ENCODE peak calls at places on chromosomes 16 and 17, in ten cellular contexts. R is lower leg skin, U is coronary artery, V is uterus, W is ovary, Z is spleen, P is transverse colon, T is MM.1S, M is colonic mucosa, L is AG04449. Q is an unnamed sample.

GRCh38 chr17:45719335-45720071 is 64.6 kb upstream of the CRHR1 start:
- DNase-seq in P (no peak), U (no peak), W (no peak), Z (no peak), R (peak; percentile 81), V (no peak), T (no peak), L (peak; percentile 50), M (no peak), Q (no peak)

GRCh38 chr17:13736915-13737314 is 135.2 kb upstream of the HS3ST3A1 start:
- DNase-seq in M (no peak), V (no peak), P (no peak), W (no peak), Z (no peak), U (no peak), L (peak; percentile 76), T (no peak), R (no peak), Q (no peak)

GRCh38 chr17:71494456-71494855 is 626.4 kb upstream of the SOX9 start:
- DNase-seq in Z (no peak), R (no peak), L (no peak), W (no peak), T (no peak), U (no peak), V (no peak), M (no peak), P (no peak), Q (no peak)

GRCh38 chr16:23448392-23448791 is 4.6 kb downstream of the COG7 start:
- DNase-seq in W (no peak), U (no peak), T (no peak), V (no peak), L (no peak), M (peak; percentile 45), R (no peak), Z (no peak), P (peak; percentile 21), Q (no peak)

GRCh38 chr16:67919618-67920210 is 11.9 kb downstream of the CTRL start:
- DNase-seq in V (no peak), T (no peak), M (no peak), L (no peak), P (no peak), Z (no peak), R (no peak), W (no peak), U (no peak), Q (no peak)

GRCh38 chr16:75908718-75909117 is 182.4 kb upstream of the CPHXL start:
- DNase-seq in M (no peak), Z (no peak), V (no peak), P (no peak), U (no peak), T (no peak), L (no peak), W (no peak), R (no peak), Q (no peak)

GRCh38 chr17:36608794-36609497 is 7.6 kb downstream of the MRM1 start:
- DNase-seq in Z (no peak), V (peak; percentile 32), L (no peak), P (peak; percentile 30), M (peak; percentile 45), R (no peak), T (peak; percentile 78), W (peak; percentile 60), U (no peak), Q (no peak)

GRCh38 chr16:50400967-50401348 is 32.2 kb upstream of the BRD7 start:
- DNase-seq in U (no peak), M (no peak), T (no peak), V (no peak), P (no peak), Z (no peak), W (no peak), L (no peak), R (peak; percentile 21), Q (no peak)

GRCh38 chr17:8844229-8845218 is 22.9 kb downstream of the PIK3R6 start:
- DNase-seq in T (no peak), L (no peak), W (no peak), R (no peak), P (no peak), V (no peak), Z (no peak), U (no peak), M (no peak), Q (no peak)

GRCh38 chr17:8846768-8847211 is 20.7 kb downstream of the PIK3R6 start:
- DNase-seq in M (no peak), R (no peak), T (no peak), P (no peak), U (no peak), Z (no peak), L (no peak), V (no peak), W (no peak), Q (no peak)

GRCh38 chr17:8841844-8842243 is 25.6 kb downstream of the PIK3R6 start:
- DNase-seq in Z (no peak), M (no peak), W (no peak), P (no peak), L (no peak), R (peak; percentile 62), T (no peak), U (no peak), V (no peak), Q (no peak)

GRCh38 chr17:8839410-8839935 is 28.0 kb downstream of the PIK3R6 start:
- DNase-seq in U (no peak), T (no peak), M (no peak), W (no peak), Z (no peak), V (no peak), R (peak; percentile 28), P (no peak), L (no peak), Q (no peak)

DNA sequence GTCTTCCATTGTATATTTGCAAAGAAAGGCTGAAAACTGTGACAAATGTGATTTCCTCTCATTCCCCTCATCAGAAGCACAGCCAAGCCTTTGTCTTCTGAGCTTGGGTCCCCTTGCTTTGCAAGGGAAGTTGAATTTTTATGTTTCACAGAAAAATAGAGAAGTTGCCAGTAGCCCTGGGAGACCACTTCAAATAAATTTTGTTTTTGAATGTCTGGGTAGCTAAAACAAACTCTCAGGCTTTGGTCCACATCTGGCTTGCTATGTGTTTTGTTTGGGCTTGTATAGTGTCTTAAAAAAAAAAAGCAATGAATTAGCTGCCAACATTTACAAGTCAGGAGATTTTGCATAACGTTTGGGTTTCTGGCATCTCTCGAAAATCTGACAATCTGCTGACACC is 24.1 kb downstream of the PIK3R6 start:
- DNase-seq in T (no peak), R (no peak), Z (no peak), M (no peak), V (no peak), U (no peak), W (no peak), L (no peak), P (no peak), Q (no peak)
- H3K4me3 ChIP-seq in T (no peak overlapping the region), R (no peak overlapping the region), Z (no peak overlapping the region), M (no peak overlapping the region), V (no peak overlapping the region), U (no peak overlapping the region), W (no peak overlapping the region), L (no peak overlapping the region), P (no peak overlapping the region), Q (no peak overlapping the region)

GRCh38 chr17:1997146-1997586 is 28.0 kb downstream of the RTN4RL1 start:
- DNase-seq in L (no peak), W (no peak), U (no peak), Z (no peak), T (no peak), R (no peak), P (no peak), V (no peak), M (peak; percentile 24), Q (no peak)
- TF ChIP-seq CTCF in L (no peak), W (no peak), U (no peak), Z (no peak), T (no peak), R (no peak), P (no peak), V (no peak), M (no peak), Q (no peak)

DNA sequence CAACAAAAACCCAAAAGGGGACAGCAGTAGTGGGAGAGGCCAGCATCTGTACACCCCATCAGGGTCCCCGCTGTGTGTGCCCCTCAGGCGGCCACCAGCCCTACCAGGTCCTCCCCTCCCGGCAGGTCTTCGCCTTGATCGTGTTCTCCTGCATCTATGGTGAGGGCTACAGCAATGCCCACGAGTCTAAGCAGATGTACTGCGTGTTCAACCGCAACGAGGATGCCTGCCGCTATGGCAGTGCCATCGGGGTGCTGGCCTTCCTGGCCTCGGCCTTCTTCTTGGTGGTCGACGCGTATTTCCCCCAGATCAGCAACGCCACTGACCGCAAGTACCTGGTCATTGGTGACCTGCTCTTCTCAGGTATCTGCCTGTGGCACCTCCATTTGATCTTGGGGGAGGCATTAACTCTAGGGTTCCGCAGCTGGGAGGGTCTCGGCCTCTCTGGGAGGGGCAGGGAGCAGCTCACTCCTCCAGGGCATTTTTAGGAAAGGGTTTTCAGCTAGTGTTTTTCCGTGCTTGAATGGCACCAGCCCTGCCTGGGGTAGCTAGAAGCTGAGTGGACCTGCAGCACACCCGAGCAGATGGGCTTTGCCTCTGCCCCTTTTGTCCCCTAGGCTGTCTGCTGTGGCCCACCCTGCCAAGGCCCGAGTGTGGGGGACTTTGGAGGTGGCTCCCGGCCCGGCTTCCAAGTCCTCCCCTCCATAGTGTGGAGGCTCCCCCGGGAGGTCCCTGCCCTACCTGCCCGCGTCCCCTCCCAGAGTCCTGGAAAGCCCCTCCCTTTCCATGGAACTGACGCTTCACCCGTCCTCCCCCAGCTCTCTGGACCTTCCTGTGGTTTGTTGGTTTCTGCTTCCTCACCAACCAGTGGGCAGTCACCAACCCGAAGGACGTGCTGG is 2.6 kb downstream of the SYNGR2 start:
- DNase-seq in W (no peak), V (no peak), P (no peak), Z (no peak), M (no peak), L (no peak), R (no peak), T (no peak), U (no peak), Q (no peak)
- H3K4me3 ChIP-seq in W (no peak overlapping the region), V (no peak overlapping the region), P (no peak overlapping the region), Z (no peak overlapping the region), M (no peak overlapping the region), L (no peak overlapping the region), R (no peak overlapping the region), T (peak overlapping the region; percentile 11), U (no peak overlapping the region), Q (no peak overlapping the region)

GRCh38 chr17:76735586-76736348 is 1.4 kb downstream of the SRSF2 start:
- DNase-seq in U (no peak), M (no peak), L (no peak), T (peak; percentile 47), V (no peak), Z (no peak), W (no peak), R (no peak), P (no peak), Q (no peak)

GRCh38 chr17:76737082-76737675 is at the start of gene SRSF2:
- DNase-seq in V (peak; percentile 98), W (peak; percentile 99), Z (peak; percentile 99), P (peak; percentile 98), T (peak; percentile 99), L (peak; percentile 84), U (peak; percentile 99), R (peak; percentile 100), M (peak; percentile 98), Q (peak; percentile 96)

GRCh38 chr17:76736349-76737081 is 616 bp downstream of the SRSF2 start:
- DNase-seq in P (peak; percentile 82), T (peak; percentile 40), Z (peak; percentile 95), L (no peak), W (peak; percentile 81), M (peak; percentile 79), V (peak; percentile 66), R (peak; percentile 95), U (peak; percentile 88), Q (peak; percentile 60)

GRCh38 chr17:76738468-76738850 is 540 bp downstream of the MFSD11 start:
- DNase-seq in Z (no peak), M (no peak), U (no peak), W (no peak), T (no peak), L (no peak), R (no peak), P (no peak), V (no peak), Q (no peak)

DNA sequence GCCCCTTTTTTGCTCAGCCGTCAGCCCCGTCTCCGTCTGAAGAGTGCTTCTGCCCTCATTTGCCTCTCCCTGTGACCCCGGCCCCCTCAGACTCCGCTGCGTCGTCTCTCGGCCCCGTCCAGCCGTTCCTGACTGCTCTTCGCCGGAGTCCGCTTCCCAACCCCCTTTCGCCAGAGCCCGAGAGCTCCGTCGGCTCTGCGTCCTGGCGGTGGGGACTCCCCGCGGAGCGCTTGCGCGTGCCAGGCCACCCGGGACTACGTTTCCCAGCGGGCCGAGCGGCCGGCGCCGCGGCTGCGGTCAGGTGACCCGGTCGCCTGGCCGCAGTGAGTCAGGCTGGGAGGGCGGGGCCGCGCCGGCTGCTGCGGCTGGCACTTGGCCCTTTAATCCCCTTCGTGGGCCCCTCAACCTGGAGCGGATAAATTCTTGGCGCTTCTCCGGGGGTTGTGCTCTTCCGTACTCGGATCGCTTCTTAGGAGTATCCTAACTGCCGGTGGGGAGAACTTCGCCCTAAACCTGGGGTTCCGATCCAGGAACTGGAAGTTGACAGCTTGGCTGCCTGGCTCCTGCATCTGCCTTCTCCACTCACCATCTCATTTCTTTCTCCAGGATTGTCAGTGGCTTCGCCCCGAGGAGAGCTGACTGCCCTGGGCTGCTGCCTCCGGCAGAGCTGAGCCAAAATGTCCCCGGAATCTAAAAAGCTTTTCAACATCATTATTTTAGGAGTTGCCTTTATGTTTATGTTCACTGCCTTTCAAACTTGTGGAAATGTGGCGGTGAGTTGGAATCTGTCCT is at the start of gene MFSD11:
- DNase-seq in M (peak; percentile 91), R (peak; percentile 98), Z (peak; percentile 99), V (peak; percentile 89), U (no peak), W (peak; percentile 93), P (peak; percentile 93), T (peak; percentile 96), L (peak; percentile 51), Q (peak; percentile 95)
- TF ChIP-seq CTCF in M (no peak), R (no peak), Z (peak; percentile 13), V (no peak), U (no peak), W (no peak), P (no peak), T (no peak), L (no peak), Q (no peak)